ENCODE peak calls at places on chromosomes 7 and 10, in four cellular contexts. One of them, this sample, is unnamed.

GRCh38 chr10:78664929-78665525 is 403.7 kb upstream of the ZMIZ1 start:
- DNase-seq in naive thymus-derived CD8-positive, alpha-beta T cell: no peak
- DNase-seq in iPS-NIHi11: no peak
- DNase-seq in left ventricle myocardium inferior: no peak
- DNase-seq in this sample: peak; percentile 66

GRCh38 chr7:18558503-18558902 is 63.0 kb downstream of the HDAC9 start:
- DNase-seq in naive thymus-derived CD8-positive, alpha-beta T cell: no peak
- DNase-seq in iPS-NIHi11: no peak
- DNase-seq in left ventricle myocardium inferior: no peak
- DNase-seq in this sample: no peak

GRCh38 chr10:87659571-87660483 is at the start of gene PAPSS2:
- DNase-seq in naive thymus-derived CD8-positive, alpha-beta T cell: no peak
- DNase-seq in iPS-NIHi11: peak; percentile 80
- DNase-seq in left ventricle myocardium inferior: peak; percentile 72
- DNase-seq in this sample: peak; percentile 77

GRCh38 chr7:139482662-139483466 is 609 bp downstream of the KLRG2 start:
- DNase-seq in naive thymus-derived CD8-positive, alpha-beta T cell: no peak
- DNase-seq in iPS-NIHi11: peak; percentile 76
- DNase-seq in left ventricle myocardium inferior: no peak
- DNase-seq in this sample: peak; percentile 20

GRCh38 chr7:138527746-138528223 is 67.7 kb downstream of the TRIM24 start:
- DNase-seq in naive thymus-derived CD8-positive, alpha-beta T cell: no peak
- DNase-seq in iPS-NIHi11: no peak
- DNase-seq in left ventricle myocardium inferior: no peak
- DNase-seq in this sample: no peak

GRCh38 chr7:80942261-80943041 is 23.6 kb upstream of the SEMA3C start:
- DNase-seq in naive thymus-derived CD8-positive, alpha-beta T cell: no peak
- DNase-seq in iPS-NIHi11: peak; percentile 71
- DNase-seq in left ventricle myocardium inferior: peak; percentile 37
- DNase-seq in this sample: peak; percentile 98

GRCh38 chr10:44925224-44925623 is 14.1 kb downstream of the TMEM72 start:
- DNase-seq in naive thymus-derived CD8-positive, alpha-beta T cell: no peak
- DNase-seq in iPS-NIHi11: peak; percentile 79
- DNase-seq in left ventricle myocardium inferior: no peak
- DNase-seq in this sample: no peak

GRCh38 chr7:20236790-20237189 is 19.6 kb upstream of the MACC1 start:
- DNase-seq in naive thymus-derived CD8-positive, alpha-beta T cell: no peak
- DNase-seq in iPS-NIHi11: no peak
- DNase-seq in left ventricle myocardium inferior: no peak
- DNase-seq in this sample: peak; percentile 41

GRCh38 chr10:79223346-79224048 is 123.8 kb upstream of the PPIF start:
- DNase-seq in naive thymus-derived CD8-positive, alpha-beta T cell: no peak
- DNase-seq in iPS-NIHi11: peak; percentile 39
- DNase-seq in left ventricle myocardium inferior: peak; percentile 79
- DNase-seq in this sample: peak; percentile 79

GRCh38 chr7:139035588-139036353 is at the start of gene ZC3HAV1L:
- DNase-seq in naive thymus-derived CD8-positive, alpha-beta T cell: no peak
- DNase-seq in iPS-NIHi11: peak; percentile 86
- DNase-seq in left ventricle myocardium inferior: peak; percentile 68
- DNase-seq in this sample: peak; percentile 72

GRCh38 chr7:32587431-32587948 is 92.2 kb downstream of the AVL9 start:
- DNase-seq in naive thymus-derived CD8-positive, alpha-beta T cell: no peak
- DNase-seq in iPS-NIHi11: no peak
- DNase-seq in left ventricle myocardium inferior: no peak
- DNase-seq in this sample: peak; percentile 95

GRCh38 chr7:18570890-18571478 is 75.4 kb downstream of the HDAC9 start:
- DNase-seq in naive thymus-derived CD8-positive, alpha-beta T cell: no peak
- DNase-seq in iPS-NIHi11: peak; percentile 14
- DNase-seq in left ventricle myocardium inferior: no peak
- DNase-seq in this sample: peak; percentile 41

GRCh38 chr7:122136639-122137253 is 7.3 kb downstream of the AASS start:
- DNase-seq in naive thymus-derived CD8-positive, alpha-beta T cell: no peak
- DNase-seq in iPS-NIHi11: no peak
- DNase-seq in left ventricle myocardium inferior: no peak
- DNase-seq in this sample: peak; percentile 44

GRCh38 chr10:101071266-101071884 is 9.6 kb downstream of the KAZALD1 start:
- DNase-seq in naive thymus-derived CD8-positive, alpha-beta T cell: no peak
- DNase-seq in iPS-NIHi11: no peak
- DNase-seq in left ventricle myocardium inferior: peak; percentile 30
- DNase-seq in this sample: peak; percentile 47

GRCh38 chr10:89427629-89428028 is 13.3 kb downstream of the IFIT5 start:
- DNase-seq in naive thymus-derived CD8-positive, alpha-beta T cell: no peak
- DNase-seq in iPS-NIHi11: no peak
- DNase-seq in left ventricle myocardium inferior: no peak
- DNase-seq in this sample: peak; percentile 91

GRCh38 chr7:40436761-40437160 is 302.0 kb downstream of the SUGCT start:
- DNase-seq in naive thymus-derived CD8-positive, alpha-beta T cell: no peak
- DNase-seq in iPS-NIHi11: no peak
- DNase-seq in left ventricle myocardium inferior: no peak
- DNase-seq in this sample: no peak

GRCh38 chr10:117950408-117950807 is 96.3 kb downstream of the RAB11FIP2 start:
- DNase-seq in naive thymus-derived CD8-positive, alpha-beta T cell: no peak
- DNase-seq in iPS-NIHi11: no peak
- DNase-seq in left ventricle myocardium inferior: no peak
- DNase-seq in this sample: no peak

GRCh38 chr7:139753079-139753692 is 24.6 kb downstream of the HIPK2 start:
- DNase-seq in naive thymus-derived CD8-positive, alpha-beta T cell: no peak
- DNase-seq in iPS-NIHi11: peak; percentile 55
- DNase-seq in left ventricle myocardium inferior: no peak
- DNase-seq in this sample: peak; percentile 28

GRCh38 chr7:22858640-22859561 is 36.3 kb upstream of the TOMM7 start:
- DNase-seq in naive thymus-derived CD8-positive, alpha-beta T cell: no peak
- DNase-seq in iPS-NIHi11: no peak
- DNase-seq in left ventricle myocardium inferior: no peak
- DNase-seq in this sample: peak; percentile 99

GRCh38 chr10:53699684-53700083 is 927.1 kb upstream of the MBL2 start:
- DNase-seq in naive thymus-derived CD8-positive, alpha-beta T cell: no peak
- DNase-seq in iPS-NIHi11: no peak
- DNase-seq in left ventricle myocardium inferior: no peak
- DNase-seq in this sample: no peak